ENCODE peak calls at places on chromosomes 3 and 15, in nine cellular contexts. One of them, this sample, is unnamed.

GRCh38 chr3:101890716-101891115 is 41.4 kb downstream of the NFKBIZ start:
- DNase-seq in aorta: no peak
- DNase-seq in neural progenitor cell: no peak
- DNase-seq in CD4-positive, alpha-beta T cell: no peak
- DNase-seq in caudate nucleus: no peak
- DNase-seq in adrenal gland: no peak
- DNase-seq in WERI-Rb-1: no peak
- DNase-seq in mammary epithelial cell: peak; percentile 54
- DNase-seq in effector memory CD4-positive, alpha-beta T cell: no peak
- DNase-seq in this sample: no peak

GRCh38 chr15:66795851-66796250 is 93.8 kb downstream of the SMAD6 start:
- DNase-seq in aorta: no peak
- DNase-seq in neural progenitor cell: no peak
- DNase-seq in CD4-positive, alpha-beta T cell: no peak
- DNase-seq in caudate nucleus: no peak
- DNase-seq in adrenal gland: no peak
- DNase-seq in WERI-Rb-1: no peak
- DNase-seq in mammary epithelial cell: no peak
- DNase-seq in effector memory CD4-positive, alpha-beta T cell: no peak
- DNase-seq in this sample: no peak

GRCh38 chr3:72123908-72124441 is 339.0 kb upstream of the PROK2 start:
- DNase-seq in aorta: no peak
- DNase-seq in neural progenitor cell: no peak
- DNase-seq in CD4-positive, alpha-beta T cell: no peak
- DNase-seq in caudate nucleus: no peak
- DNase-seq in adrenal gland: peak; percentile 89
- DNase-seq in WERI-Rb-1: no peak
- DNase-seq in mammary epithelial cell: peak; percentile 99
- DNase-seq in effector memory CD4-positive, alpha-beta T cell: no peak
- DNase-seq in this sample: no peak

GRCh38 chr3:78725703-78726246 is 1042.0 kb downstream of the ROBO1 start:
- DNase-seq in aorta: no peak
- DNase-seq in neural progenitor cell: no peak
- DNase-seq in CD4-positive, alpha-beta T cell: no peak
- DNase-seq in caudate nucleus: no peak
- DNase-seq in adrenal gland: no peak
- DNase-seq in WERI-Rb-1: no peak
- DNase-seq in mammary epithelial cell: no peak
- DNase-seq in effector memory CD4-positive, alpha-beta T cell: no peak
- DNase-seq in this sample: no peak

GRCh38 chr3:51929420-51930003 is 12.2 kb downstream of the RRP9 start:
- DNase-seq in aorta: no peak
- DNase-seq in neural progenitor cell: peak; percentile 53
- DNase-seq in CD4-positive, alpha-beta T cell: no peak
- DNase-seq in caudate nucleus: no peak
- DNase-seq in adrenal gland: no peak
- DNase-seq in WERI-Rb-1: no peak
- DNase-seq in mammary epithelial cell: no peak
- DNase-seq in effector memory CD4-positive, alpha-beta T cell: no peak
- DNase-seq in this sample: no peak

GRCh38 chr3:101724329-101725191 is at the start of gene CEP97:
- DNase-seq in aorta: peak; percentile 96
- DNase-seq in neural progenitor cell: peak; percentile 95
- DNase-seq in CD4-positive, alpha-beta T cell: peak; percentile 78
- DNase-seq in caudate nucleus: peak; percentile 93
- DNase-seq in adrenal gland: peak; percentile 90
- DNase-seq in WERI-Rb-1: peak; percentile 93
- DNase-seq in mammary epithelial cell: peak; percentile 89
- DNase-seq in effector memory CD4-positive, alpha-beta T cell: peak; percentile 79
- DNase-seq in this sample: peak; percentile 93

GRCh38 chr15:80982205-80982604 is 7.4 kb downstream of the MESD start:
- DNase-seq in aorta: no peak
- DNase-seq in neural progenitor cell: no peak
- DNase-seq in CD4-positive, alpha-beta T cell: no peak
- DNase-seq in caudate nucleus: no peak
- DNase-seq in adrenal gland: no peak
- DNase-seq in WERI-Rb-1: no peak
- DNase-seq in mammary epithelial cell: no peak
- DNase-seq in effector memory CD4-positive, alpha-beta T cell: no peak
- DNase-seq in this sample: no peak

GRCh38 chr3:16807441-16807840 is 77.3 kb upstream of the PLCL2 start:
- DNase-seq in aorta: no peak
- DNase-seq in neural progenitor cell: no peak
- DNase-seq in CD4-positive, alpha-beta T cell: no peak
- DNase-seq in caudate nucleus: no peak
- DNase-seq in adrenal gland: no peak
- DNase-seq in WERI-Rb-1: no peak
- DNase-seq in mammary epithelial cell: no peak
- DNase-seq in effector memory CD4-positive, alpha-beta T cell: no peak
- DNase-seq in this sample: no peak

GRCh38 chr3:62876064-62876463 is 848 bp upstream of the CADPS start:
- DNase-seq in aorta: no peak
- DNase-seq in neural progenitor cell: peak; percentile 94
- DNase-seq in CD4-positive, alpha-beta T cell: no peak
- DNase-seq in caudate nucleus: no peak
- DNase-seq in adrenal gland: peak; percentile 25
- DNase-seq in WERI-Rb-1: peak; percentile 77
- DNase-seq in mammary epithelial cell: peak; percentile 39
- DNase-seq in effector memory CD4-positive, alpha-beta T cell: no peak
- DNase-seq in this sample: peak; percentile 36

DNA sequence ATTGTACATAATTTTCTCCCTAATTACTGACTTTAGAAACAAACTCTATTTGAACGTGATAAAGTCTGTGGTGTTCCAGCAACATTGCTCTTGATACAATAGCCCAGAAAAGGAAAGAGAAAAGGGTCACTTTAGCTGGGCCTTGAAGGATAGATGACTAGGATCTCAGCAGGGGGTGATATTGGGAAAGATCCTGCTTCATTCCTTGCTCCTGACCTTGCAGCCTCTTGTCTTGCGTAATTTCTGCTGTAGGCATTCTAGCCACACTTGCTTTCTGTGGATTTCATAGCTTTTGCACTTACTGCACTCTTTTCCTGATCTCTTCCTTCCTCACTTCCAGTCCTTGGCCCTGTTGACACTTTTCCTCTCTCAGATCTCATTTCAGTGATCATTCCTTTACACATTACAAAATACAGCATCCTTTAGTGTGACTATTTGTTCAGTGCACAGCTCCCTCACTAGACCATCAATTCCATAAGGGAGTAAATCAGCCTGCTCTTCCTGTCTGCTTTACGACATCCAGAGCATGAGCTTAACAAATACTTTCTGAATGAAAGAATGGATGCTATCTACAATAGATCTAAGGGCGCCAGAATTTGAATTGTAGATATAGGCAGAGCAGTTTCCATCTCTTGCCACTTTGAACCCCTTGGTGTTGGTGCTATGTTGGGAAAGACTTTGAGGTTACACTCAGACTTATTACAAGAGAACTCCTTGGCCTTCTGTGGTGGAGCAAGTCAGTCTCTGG is 559.6 kb upstream of the MDFIC2 start:
- DNase-seq in aorta: no peak
- DNase-seq in neural progenitor cell: no peak
- DNase-seq in CD4-positive, alpha-beta T cell: no peak
- DNase-seq in caudate nucleus: no peak
- DNase-seq in adrenal gland: peak; percentile 38
- DNase-seq in WERI-Rb-1: no peak
- DNase-seq in mammary epithelial cell: peak; percentile 20
- DNase-seq in effector memory CD4-positive, alpha-beta T cell: no peak
- DNase-seq in this sample: no peak
- H3K27ac ChIP-seq in aorta: no peak overlapping the region
- H3K27ac ChIP-seq in neural progenitor cell: no peak overlapping the region
- H3K27ac ChIP-seq in CD4-positive, alpha-beta T cell: no peak overlapping the region
- H3K27ac ChIP-seq in caudate nucleus: no peak overlapping the region
- H3K27ac ChIP-seq in adrenal gland: peak overlapping the region; percentile 13
- H3K27ac ChIP-seq in WERI-Rb-1: no peak overlapping the region
- H3K27ac ChIP-seq in mammary epithelial cell: no peak overlapping the region
- H3K27ac ChIP-seq in effector memory CD4-positive, alpha-beta T cell: no peak overlapping the region
- H3K27ac ChIP-seq in this sample: no peak overlapping the region

DNA sequence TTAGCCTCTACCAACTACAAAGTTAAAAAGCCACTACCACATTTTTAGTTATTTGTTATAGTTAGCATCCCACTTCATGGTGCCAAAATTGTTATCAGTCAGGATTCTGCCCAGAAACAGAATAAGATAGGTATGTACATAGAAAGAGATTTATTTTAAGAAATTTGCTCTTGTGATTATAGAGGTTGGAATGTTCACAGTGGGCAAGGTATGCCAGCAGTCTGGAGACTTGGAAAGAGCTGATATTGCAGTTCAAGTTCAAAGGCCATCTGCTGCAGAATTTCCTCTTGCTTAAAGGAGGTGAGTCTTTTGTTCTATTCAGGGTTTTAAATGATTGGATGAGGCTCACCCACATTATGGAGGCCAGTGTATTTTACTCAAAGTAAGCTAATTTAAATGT is 143.8 kb upstream of the POU1F1 start:
- DNase-seq in aorta: no peak
- DNase-seq in neural progenitor cell: no peak
- DNase-seq in CD4-positive, alpha-beta T cell: no peak
- DNase-seq in caudate nucleus: no peak
- DNase-seq in adrenal gland: no peak
- DNase-seq in WERI-Rb-1: no peak
- DNase-seq in mammary epithelial cell: no peak
- DNase-seq in effector memory CD4-positive, alpha-beta T cell: no peak
- DNase-seq in this sample: no peak
- H3K27ac ChIP-seq in aorta: no peak overlapping the region
- H3K27ac ChIP-seq in neural progenitor cell: no peak overlapping the region
- H3K27ac ChIP-seq in CD4-positive, alpha-beta T cell: no peak overlapping the region
- H3K27ac ChIP-seq in caudate nucleus: no peak overlapping the region
- H3K27ac ChIP-seq in adrenal gland: no peak overlapping the region
- H3K27ac ChIP-seq in WERI-Rb-1: no peak overlapping the region
- H3K27ac ChIP-seq in mammary epithelial cell: no peak overlapping the region
- H3K27ac ChIP-seq in effector memory CD4-positive, alpha-beta T cell: no peak overlapping the region
- H3K27ac ChIP-seq in this sample: no peak overlapping the region

DNA sequence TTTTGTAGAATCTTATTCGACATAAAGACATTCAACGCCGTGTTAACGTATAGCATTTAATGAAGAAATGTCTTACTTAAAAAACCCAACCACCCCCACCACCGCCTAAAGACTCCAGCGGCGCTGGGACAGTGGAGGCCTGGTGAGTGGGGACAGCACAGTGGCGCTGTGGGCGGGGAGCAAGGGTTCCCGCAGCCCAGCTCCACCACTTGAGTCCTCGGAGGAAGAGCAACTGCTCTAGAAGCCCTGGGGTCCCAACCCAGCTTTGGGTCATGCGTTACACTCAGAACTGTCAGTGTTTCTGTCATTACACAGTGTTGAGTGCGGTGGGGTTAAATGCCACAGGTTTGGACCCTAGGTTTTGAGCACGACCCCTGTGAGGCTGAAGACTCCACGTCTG is 62.1 kb downstream of the CHSY1 start:
- DNase-seq in aorta: no peak
- DNase-seq in neural progenitor cell: no peak
- DNase-seq in CD4-positive, alpha-beta T cell: no peak
- DNase-seq in caudate nucleus: no peak
- DNase-seq in adrenal gland: no peak
- DNase-seq in WERI-Rb-1: no peak
- DNase-seq in mammary epithelial cell: no peak
- DNase-seq in effector memory CD4-positive, alpha-beta T cell: no peak
- DNase-seq in this sample: no peak
- H3K27ac ChIP-seq in aorta: peak overlapping the region; percentile 4
- H3K27ac ChIP-seq in neural progenitor cell: no peak overlapping the region
- H3K27ac ChIP-seq in CD4-positive, alpha-beta T cell: no peak overlapping the region
- H3K27ac ChIP-seq in caudate nucleus: no peak overlapping the region
- H3K27ac ChIP-seq in adrenal gland: peak overlapping the region; percentile 85
- H3K27ac ChIP-seq in WERI-Rb-1: no peak overlapping the region
- H3K27ac ChIP-seq in mammary epithelial cell: no peak overlapping the region
- H3K27ac ChIP-seq in effector memory CD4-positive, alpha-beta T cell: no peak overlapping the region
- H3K27ac ChIP-seq in this sample: peak overlapping the region; percentile 69

GRCh38 chr3:197456271-197457091 is 99.3 kb downstream of the BDH1 start:
- DNase-seq in aorta: peak; percentile 94
- DNase-seq in neural progenitor cell: peak; percentile 87
- DNase-seq in CD4-positive, alpha-beta T cell: peak; percentile 38
- DNase-seq in caudate nucleus: no peak
- DNase-seq in adrenal gland: peak; percentile 91
- DNase-seq in WERI-Rb-1: no peak
- DNase-seq in mammary epithelial cell: peak; percentile 73
- DNase-seq in effector memory CD4-positive, alpha-beta T cell: peak; percentile 17
- DNase-seq in this sample: peak; percentile 94
- H3K27ac ChIP-seq in aorta: peak overlapping the region; percentile 10
- H3K27ac ChIP-seq in neural progenitor cell: no peak overlapping the region
- H3K27ac ChIP-seq in CD4-positive, alpha-beta T cell: no peak overlapping the region
- H3K27ac ChIP-seq in caudate nucleus: peak overlapping the region; percentile 86
- H3K27ac ChIP-seq in adrenal gland: peak overlapping the region; percentile 90
- H3K27ac ChIP-seq in WERI-Rb-1: no peak overlapping the region
- H3K27ac ChIP-seq in mammary epithelial cell: peak overlapping the region; percentile 23
- H3K27ac ChIP-seq in effector memory CD4-positive, alpha-beta T cell: no peak overlapping the region
- H3K27ac ChIP-seq in this sample: peak overlapping the region; percentile 87

GRCh38 chr3:105170423-105170822 is 196.3 kb upstream of the ALCAM start:
- DNase-seq in aorta: no peak
- DNase-seq in neural progenitor cell: no peak
- DNase-seq in CD4-positive, alpha-beta T cell: no peak
- DNase-seq in caudate nucleus: no peak
- DNase-seq in adrenal gland: no peak
- DNase-seq in WERI-Rb-1: no peak
- DNase-seq in mammary epithelial cell: no peak
- DNase-seq in effector memory CD4-positive, alpha-beta T cell: no peak
- DNase-seq in this sample: no peak

GRCh38 chr3:105162448-105162847 is 204.3 kb upstream of the ALCAM start:
- DNase-seq in aorta: no peak
- DNase-seq in neural progenitor cell: no peak
- DNase-seq in CD4-positive, alpha-beta T cell: no peak
- DNase-seq in caudate nucleus: no peak
- DNase-seq in adrenal gland: no peak
- DNase-seq in WERI-Rb-1: no peak
- DNase-seq in mammary epithelial cell: no peak
- DNase-seq in effector memory CD4-positive, alpha-beta T cell: no peak
- DNase-seq in this sample: no peak

DNA sequence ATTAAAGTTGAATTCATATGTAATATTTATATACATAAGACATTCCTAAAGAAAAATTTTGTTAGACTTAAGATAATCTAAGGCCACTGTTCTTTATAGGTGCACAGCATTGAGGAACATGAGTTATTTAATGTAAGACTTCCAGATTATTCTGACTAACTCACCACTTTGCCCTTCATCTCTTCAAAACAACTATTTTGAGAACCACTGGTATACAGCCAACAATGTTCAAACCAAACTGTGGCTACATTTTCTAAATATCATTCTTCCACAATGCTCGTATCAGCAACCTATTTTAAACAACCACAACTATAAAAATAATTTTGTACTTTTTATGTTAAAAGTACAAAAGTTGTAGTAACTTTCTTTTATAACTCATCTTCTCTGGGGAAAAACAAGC is 199.8 kb upstream of the ALCAM start:
- DNase-seq in aorta: no peak
- DNase-seq in neural progenitor cell: no peak
- DNase-seq in CD4-positive, alpha-beta T cell: no peak
- DNase-seq in caudate nucleus: no peak
- DNase-seq in adrenal gland: no peak
- DNase-seq in WERI-Rb-1: no peak
- DNase-seq in mammary epithelial cell: no peak
- DNase-seq in effector memory CD4-positive, alpha-beta T cell: no peak
- DNase-seq in this sample: no peak
- H3K27ac ChIP-seq in aorta: no peak overlapping the region
- H3K27ac ChIP-seq in neural progenitor cell: no peak overlapping the region
- H3K27ac ChIP-seq in CD4-positive, alpha-beta T cell: no peak overlapping the region
- H3K27ac ChIP-seq in caudate nucleus: no peak overlapping the region
- H3K27ac ChIP-seq in adrenal gland: no peak overlapping the region
- H3K27ac ChIP-seq in WERI-Rb-1: no peak overlapping the region
- H3K27ac ChIP-seq in mammary epithelial cell: no peak overlapping the region
- H3K27ac ChIP-seq in effector memory CD4-positive, alpha-beta T cell: no peak overlapping the region
- H3K27ac ChIP-seq in this sample: no peak overlapping the region

This sample was measured in left lung.